ENCODE peak calls at places on chromosome 3, in nine cellular contexts. One of them, this sample, is unnamed.

GRCh38 chr3:157533298-157533870 is 30.2 kb upstream of the VEPH1 start:
- DNase-seq in WERI-Rb-1: no peak
- DNase-seq in AG10803: peak; percentile 87
- DNase-seq in left ventricle myocardium inferior: no peak
- DNase-seq in HCT116: no peak
- DNase-seq in dorsolateral prefrontal cortex: no peak
- DNase-seq in colonic mucosa: no peak
- DNase-seq in PC-9: no peak
- DNase-seq in A549: no peak
- DNase-seq in this sample: peak; percentile 65

GRCh38 chr3:124826703-124827102 is 60.5 kb downstream of the ITGB5 start:
- DNase-seq in WERI-Rb-1: no peak
- DNase-seq in A549: no peak
- DNase-seq in colonic mucosa: no peak
- DNase-seq in left ventricle myocardium inferior: no peak
- DNase-seq in dorsolateral prefrontal cortex: no peak
- DNase-seq in AG10803: peak; percentile 87
- DNase-seq in HCT116: no peak
- DNase-seq in PC-9: no peak
- DNase-seq in this sample: peak; percentile 60

GRCh38 chr3:133691410-133692107 is 29.8 kb upstream of the TOPBP1 start:
- DNase-seq in left ventricle myocardium inferior: no peak
- DNase-seq in A549: no peak
- DNase-seq in HCT116: no peak
- DNase-seq in dorsolateral prefrontal cortex: no peak
- DNase-seq in colonic mucosa: no peak
- DNase-seq in WERI-Rb-1: no peak
- DNase-seq in PC-9: no peak
- DNase-seq in AG10803: peak; percentile 4
- DNase-seq in this sample: no peak

GRCh38 chr3:132445812-132446211 is 28.5 kb downstream of the DNAJC13 start:
- DNase-seq in A549: no peak
- DNase-seq in WERI-Rb-1: no peak
- DNase-seq in left ventricle myocardium inferior: no peak
- DNase-seq in colonic mucosa: no peak
- DNase-seq in HCT116: no peak
- DNase-seq in AG10803: peak; percentile 86
- DNase-seq in PC-9: peak; percentile 90
- DNase-seq in dorsolateral prefrontal cortex: no peak
- DNase-seq in this sample: peak; percentile 51

GRCh38 chr3:46146548-46146947 is 61.6 kb downstream of the CCR1 start:
- DNase-seq in HCT116: no peak
- DNase-seq in WERI-Rb-1: no peak
- DNase-seq in left ventricle myocardium inferior: no peak
- DNase-seq in PC-9: no peak
- DNase-seq in A549: no peak
- DNase-seq in colonic mucosa: no peak
- DNase-seq in AG10803: no peak
- DNase-seq in dorsolateral prefrontal cortex: no peak
- DNase-seq in this sample: no peak

GRCh38 chr3:186642014-186642413 is 1.8 kb downstream of the FETUB start:
- DNase-seq in PC-9: no peak
- DNase-seq in WERI-Rb-1: no peak
- DNase-seq in A549: no peak
- DNase-seq in HCT116: no peak
- DNase-seq in left ventricle myocardium inferior: no peak
- DNase-seq in dorsolateral prefrontal cortex: no peak
- DNase-seq in AG10803: no peak
- DNase-seq in colonic mucosa: no peak
- DNase-seq in this sample: no peak

GRCh38 chr3:196414469-196414868 is 17.8 kb downstream of the UBXN7 start:
- DNase-seq in AG10803: no peak
- DNase-seq in HCT116: no peak
- DNase-seq in PC-9: no peak
- DNase-seq in dorsolateral prefrontal cortex: no peak
- DNase-seq in A549: no peak
- DNase-seq in WERI-Rb-1: no peak
- DNase-seq in colonic mucosa: no peak
- DNase-seq in left ventricle myocardium inferior: no peak
- DNase-seq in this sample: no peak

GRCh38 chr3:194275721-194276120 is 75.4 kb downstream of the CPN2 start:
- DNase-seq in A549: no peak
- DNase-seq in dorsolateral prefrontal cortex: no peak
- DNase-seq in left ventricle myocardium inferior: no peak
- DNase-seq in AG10803: no peak
- DNase-seq in HCT116: no peak
- DNase-seq in PC-9: no peak
- DNase-seq in WERI-Rb-1: no peak
- DNase-seq in colonic mucosa: no peak
- DNase-seq in this sample: no peak

GRCh38 chr3:66473637-66474036 is 27.2 kb downstream of the LRIG1 start:
- DNase-seq in A549: no peak
- DNase-seq in colonic mucosa: no peak
- DNase-seq in PC-9: no peak
- DNase-seq in WERI-Rb-1: no peak
- DNase-seq in AG10803: peak; percentile 42
- DNase-seq in dorsolateral prefrontal cortex: no peak
- DNase-seq in HCT116: no peak
- DNase-seq in left ventricle myocardium inferior: no peak
- DNase-seq in this sample: no peak

GRCh38 chr3:66475386-66476020 is 25.3 kb downstream of the LRIG1 start:
- DNase-seq in dorsolateral prefrontal cortex: no peak
- DNase-seq in colonic mucosa: peak; percentile 53
- DNase-seq in PC-9: no peak
- DNase-seq in left ventricle myocardium inferior: no peak
- DNase-seq in HCT116: no peak
- DNase-seq in A549: no peak
- DNase-seq in WERI-Rb-1: no peak
- DNase-seq in AG10803: no peak
- DNase-seq in this sample: no peak

GRCh38 chr3:66470956-66471686 is 29.7 kb downstream of the LRIG1 start:
- DNase-seq in HCT116: no peak
- DNase-seq in A549: no peak
- DNase-seq in PC-9: no peak
- DNase-seq in colonic mucosa: no peak
- DNase-seq in WERI-Rb-1: no peak
- DNase-seq in dorsolateral prefrontal cortex: no peak
- DNase-seq in left ventricle myocardium inferior: no peak
- DNase-seq in AG10803: no peak
- DNase-seq in this sample: no peak

GRCh38 chr3:66472313-66473134 is 28.3 kb downstream of the LRIG1 start:
- DNase-seq in A549: peak; percentile 38
- DNase-seq in PC-9: peak; percentile 71
- DNase-seq in WERI-Rb-1: no peak
- DNase-seq in colonic mucosa: peak; percentile 68
- DNase-seq in HCT116: no peak
- DNase-seq in left ventricle myocardium inferior: no peak
- DNase-seq in dorsolateral prefrontal cortex: no peak
- DNase-seq in AG10803: peak; percentile 64
- DNase-seq in this sample: no peak

DNA sequence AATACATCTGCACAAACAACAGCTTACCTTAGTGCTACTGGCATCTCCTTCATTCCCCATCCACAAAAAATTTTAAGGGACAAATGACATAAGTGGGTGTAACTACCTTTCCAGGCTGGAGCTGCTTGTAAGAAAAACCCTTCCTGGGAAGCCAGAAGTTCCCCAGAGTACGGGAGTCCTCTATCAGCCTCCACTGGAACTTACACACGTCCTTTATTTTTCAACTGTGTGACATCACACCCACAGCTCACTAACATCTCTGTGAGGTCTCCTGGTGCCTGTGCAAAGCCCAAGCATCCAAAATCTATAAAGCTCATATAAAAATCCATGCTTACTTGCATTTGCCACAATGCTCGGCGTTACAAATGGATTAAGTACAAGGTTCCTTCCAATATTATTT is 27.6 kb downstream of the LRIG1 start:
- DNase-seq in WERI-Rb-1: no peak
- DNase-seq in A549: no peak
- DNase-seq in PC-9: no peak
- DNase-seq in colonic mucosa: no peak
- DNase-seq in left ventricle myocardium inferior: no peak
- DNase-seq in dorsolateral prefrontal cortex: no peak
- DNase-seq in HCT116: no peak
- DNase-seq in AG10803: peak; percentile 25
- DNase-seq in this sample: no peak
- H3K4me3 ChIP-seq in WERI-Rb-1: no peak overlapping the region
- H3K4me3 ChIP-seq in A549: no peak overlapping the region
- H3K4me3 ChIP-seq in PC-9: no peak overlapping the region
- H3K4me3 ChIP-seq in colonic mucosa: no peak overlapping the region
- H3K4me3 ChIP-seq in left ventricle myocardium inferior: peak overlapping the region; percentile 12
- H3K4me3 ChIP-seq in dorsolateral prefrontal cortex: no peak overlapping the region
- H3K4me3 ChIP-seq in HCT116: no peak overlapping the region
- H3K4me3 ChIP-seq in AG10803: peak overlapping the region; percentile 3
- H3K4me3 ChIP-seq in this sample: no peak overlapping the region

GRCh38 chr3:9828801-9829755 is 14.7 kb downstream of the RPUSD3 start:
- DNase-seq in colonic mucosa: no peak
- DNase-seq in PC-9: no peak
- DNase-seq in WERI-Rb-1: no peak
- DNase-seq in AG10803: no peak
- DNase-seq in HCT116: no peak
- DNase-seq in left ventricle myocardium inferior: no peak
- DNase-seq in dorsolateral prefrontal cortex: no peak
- DNase-seq in A549: no peak
- DNase-seq in this sample: no peak

GRCh38 chr3:9831253-9831652 is 12.6 kb downstream of the RPUSD3 start:
- DNase-seq in AG10803: no peak
- DNase-seq in HCT116: no peak
- DNase-seq in dorsolateral prefrontal cortex: no peak
- DNase-seq in A549: no peak
- DNase-seq in WERI-Rb-1: no peak
- DNase-seq in colonic mucosa: no peak
- DNase-seq in PC-9: no peak
- DNase-seq in left ventricle myocardium inferior: no peak
- DNase-seq in this sample: no peak

GRCh38 chr3:9825461-9826040 is 15.5 kb downstream of the TTLL3 start:
- DNase-seq in HCT116: no peak
- DNase-seq in colonic mucosa: no peak
- DNase-seq in left ventricle myocardium inferior: no peak
- DNase-seq in AG10803: no peak
- DNase-seq in dorsolateral prefrontal cortex: no peak
- DNase-seq in WERI-Rb-1: no peak
- DNase-seq in PC-9: no peak
- DNase-seq in A549: no peak
- DNase-seq in this sample: no peak

GRCh38 chr3:9826815-9827574 is 16.8 kb downstream of the RPUSD3 start:
- DNase-seq in dorsolateral prefrontal cortex: no peak
- DNase-seq in colonic mucosa: peak; percentile 38
- DNase-seq in A549: peak; percentile 44
- DNase-seq in PC-9: no peak
- DNase-seq in HCT116: no peak
- DNase-seq in WERI-Rb-1: peak; percentile 61
- DNase-seq in AG10803: no peak
- DNase-seq in left ventricle myocardium inferior: no peak
- DNase-seq in this sample: no peak
- TF ChIP-seq CTCF in dorsolateral prefrontal cortex: no peak
- TF ChIP-seq CTCF in colonic mucosa: no peak
- TF ChIP-seq CTCF in A549: peak; percentile 46
- TF ChIP-seq CTCF in PC-9: peak; percentile 56
- TF ChIP-seq CTCF in HCT116: peak; percentile 39
- TF ChIP-seq CTCF in WERI-Rb-1: peak; percentile 68
- TF ChIP-seq CTCF in AG10803: peak; percentile 29
- TF ChIP-seq CTCF in left ventricle myocardium inferior: no peak
- TF ChIP-seq CTCF in this sample: no peak

GRCh38 chr3:53258600-53259426 is 3.0 kb upstream of the TKT start:
- DNase-seq in HCT116: no peak
- DNase-seq in colonic mucosa: no peak
- DNase-seq in left ventricle myocardium inferior: no peak
- DNase-seq in PC-9: no peak
- DNase-seq in AG10803: no peak
- DNase-seq in WERI-Rb-1: no peak
- DNase-seq in A549: no peak
- DNase-seq in dorsolateral prefrontal cortex: no peak
- DNase-seq in this sample: no peak

GRCh38 chr3:53260286-53260785 is 4.5 kb upstream of the TKT start:
- DNase-seq in colonic mucosa: no peak
- DNase-seq in WERI-Rb-1: no peak
- DNase-seq in HCT116: no peak
- DNase-seq in left ventricle myocardium inferior: no peak
- DNase-seq in PC-9: no peak
- DNase-seq in dorsolateral prefrontal cortex: no peak
- DNase-seq in A549: no peak
- DNase-seq in AG10803: no peak
- DNase-seq in this sample: no peak

GRCh38 chr3:53257465-53257864 is 1.6 kb upstream of the TKT start:
- DNase-seq in colonic mucosa: no peak
- DNase-seq in AG10803: no peak
- DNase-seq in A549: no peak
- DNase-seq in dorsolateral prefrontal cortex: no peak
- DNase-seq in PC-9: no peak
- DNase-seq in WERI-Rb-1: no peak
- DNase-seq in HCT116: no peak
- DNase-seq in left ventricle myocardium inferior: no peak
- DNase-seq in this sample: no peak

GRCh38 chr3:53261712-53262111 is 5.9 kb upstream of the TKT start:
- DNase-seq in dorsolateral prefrontal cortex: no peak
- DNase-seq in WERI-Rb-1: no peak
- DNase-seq in colonic mucosa: no peak
- DNase-seq in AG10803: no peak
- DNase-seq in A549: no peak
- DNase-seq in left ventricle myocardium inferior: no peak
- DNase-seq in HCT116: no peak
- DNase-seq in PC-9: no peak
- DNase-seq in this sample: no peak

DNA sequence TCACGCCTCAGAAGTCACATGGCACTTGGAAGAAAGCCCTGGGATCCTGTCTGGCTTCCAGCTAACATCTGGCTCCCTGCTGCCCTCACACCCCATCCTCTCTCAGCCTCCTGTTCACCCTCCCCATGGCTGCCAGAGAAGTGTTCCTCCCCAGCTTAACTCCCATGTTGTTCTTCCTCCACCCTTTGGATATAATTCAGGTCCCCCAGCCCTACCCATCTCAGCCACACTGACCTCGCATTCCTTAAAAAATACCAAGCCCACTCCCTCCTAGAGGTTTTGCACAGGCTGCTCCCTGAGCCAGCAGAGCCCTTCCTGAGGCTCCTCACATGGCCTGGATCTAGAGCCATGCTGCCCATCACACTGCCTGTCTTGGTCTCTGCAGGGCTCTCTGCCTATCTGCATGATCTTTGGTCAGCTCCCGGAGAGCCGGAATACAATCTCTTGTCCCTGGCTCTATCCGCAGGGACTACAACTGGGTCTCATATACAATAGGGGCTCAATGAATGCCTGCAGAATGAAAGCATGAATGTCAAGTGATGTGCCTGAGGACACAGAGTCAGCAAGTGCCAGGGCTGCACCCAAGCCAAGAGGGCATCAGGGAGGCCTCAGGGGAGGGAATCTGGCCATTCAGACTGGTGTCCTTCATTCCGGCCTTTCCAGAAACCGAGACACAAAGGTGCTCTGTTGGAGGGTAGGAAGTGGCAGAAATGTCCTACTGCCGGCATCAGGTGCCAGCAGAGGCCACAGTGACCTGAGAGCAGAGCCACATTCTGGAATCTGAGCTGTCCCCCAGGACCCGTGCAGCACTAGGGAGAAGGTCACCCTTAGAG is 3.8 kb upstream of the TKT start:
- DNase-seq in WERI-Rb-1: no peak
- DNase-seq in PC-9: no peak
- DNase-seq in HCT116: no peak
- DNase-seq in AG10803: peak; percentile 51
- DNase-seq in left ventricle myocardium inferior: peak; percentile 25
- DNase-seq in A549: no peak
- DNase-seq in dorsolateral prefrontal cortex: no peak
- DNase-seq in colonic mucosa: no peak
- DNase-seq in this sample: no peak
- H3K4me3 ChIP-seq in WERI-Rb-1: no peak overlapping the region
- H3K4me3 ChIP-seq in PC-9: no peak overlapping the region
- H3K4me3 ChIP-seq in HCT116: no peak overlapping the region
- H3K4me3 ChIP-seq in AG10803: no peak overlapping the region
- H3K4me3 ChIP-seq in left ventricle myocardium inferior: no peak overlapping the region
- H3K4me3 ChIP-seq in A549: no peak overlapping the region
- H3K4me3 ChIP-seq in dorsolateral prefrontal cortex: no peak overlapping the region
- H3K4me3 ChIP-seq in colonic mucosa: no peak overlapping the region
- H3K4me3 ChIP-seq in this sample: no peak overlapping the region

DNA sequence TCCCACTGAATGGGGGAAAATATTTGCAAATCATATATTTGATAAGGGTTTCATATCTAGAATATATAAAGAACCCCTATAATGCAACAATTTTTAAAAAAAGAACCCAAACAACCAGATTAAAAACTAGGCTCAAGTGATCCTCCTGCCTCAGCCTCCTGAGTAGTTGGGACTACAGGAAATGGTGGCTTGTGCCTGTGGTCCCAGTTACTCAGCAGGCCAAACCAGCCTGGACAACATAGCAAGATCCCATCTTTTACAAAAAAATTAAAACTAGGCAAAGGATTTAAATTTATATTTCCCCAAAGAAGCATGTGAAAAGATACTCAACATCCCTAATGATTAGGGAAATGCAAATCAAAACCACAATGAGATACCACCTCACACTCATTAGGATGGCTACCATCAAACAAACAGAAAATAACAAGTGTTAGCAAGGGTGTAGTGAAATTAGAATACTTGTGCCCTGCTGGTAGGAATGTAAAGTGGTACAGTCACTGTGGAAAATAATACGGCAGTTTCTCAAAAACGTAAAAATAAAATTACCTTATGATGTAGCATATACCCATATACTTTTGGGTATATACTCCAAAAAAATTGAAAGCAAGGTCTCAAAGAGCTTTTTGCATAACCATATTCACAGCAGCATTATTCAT is 19.7 kb downstream of the TFDP2 start:
- DNase-seq in colonic mucosa: no peak
- DNase-seq in A549: no peak
- DNase-seq in left ventricle myocardium inferior: no peak
- DNase-seq in HCT116: no peak
- DNase-seq in PC-9: no peak
- DNase-seq in dorsolateral prefrontal cortex: no peak
- DNase-seq in AG10803: no peak
- DNase-seq in WERI-Rb-1: no peak
- DNase-seq in this sample: no peak
- TF ChIP-seq CTCF in colonic mucosa: no peak
- TF ChIP-seq CTCF in A549: no peak
- TF ChIP-seq CTCF in left ventricle myocardium inferior: no peak
- TF ChIP-seq CTCF in HCT116: no peak
- TF ChIP-seq CTCF in PC-9: peak; percentile 38
- TF ChIP-seq CTCF in dorsolateral prefrontal cortex: no peak
- TF ChIP-seq CTCF in AG10803: peak; percentile 30
- TF ChIP-seq CTCF in WERI-Rb-1: no peak
- TF ChIP-seq CTCF in this sample: no peak

This sample was measured in AG04449.